ENCODE peak calls at places on chromosomes 12 and 14, in nine cellular contexts. One of them, this sample, is unnamed.

GRCh38 chr12:116065561-116065960 is 211.9 kb downstream of the MED13L start:
- DNase-seq in NCI-H1417: no peak
- DNase-seq in iPS-NIHi11: no peak
- DNase-seq in mucosa of descending colon: no peak
- DNase-seq in CD4-positive, CD25-positive, alpha-beta regulatory T cell: no peak
- DNase-seq in C1 segment of cervical spinal cord: no peak
- DNase-seq in left lobe of liver: no peak
- DNase-seq in LoVo: no peak
- DNase-seq in cerebellar cortex: no peak
- DNase-seq in this sample: peak; percentile 22

GRCh38 chr12:118428643-118429042 is 52.3 kb downstream of the SUDS3 start:
- DNase-seq in left lobe of liver: no peak
- DNase-seq in CD4-positive, CD25-positive, alpha-beta regulatory T cell: no peak
- DNase-seq in LoVo: no peak
- DNase-seq in cerebellar cortex: no peak
- DNase-seq in mucosa of descending colon: no peak
- DNase-seq in NCI-H1417: no peak
- DNase-seq in iPS-NIHi11: no peak
- DNase-seq in C1 segment of cervical spinal cord: no peak
- DNase-seq in this sample: no peak

GRCh38 chr14:88476375-88476774 is 78.4 kb downstream of the PTPN21 start:
- DNase-seq in mucosa of descending colon: no peak
- DNase-seq in NCI-H1417: no peak
- DNase-seq in C1 segment of cervical spinal cord: no peak
- DNase-seq in CD4-positive, CD25-positive, alpha-beta regulatory T cell: no peak
- DNase-seq in iPS-NIHi11: no peak
- DNase-seq in LoVo: no peak
- DNase-seq in cerebellar cortex: no peak
- DNase-seq in left lobe of liver: no peak
- DNase-seq in this sample: no peak

GRCh38 chr12:50458606-50459005 is 46.2 kb upstream of the DIP2B start:
- DNase-seq in iPS-NIHi11: no peak
- DNase-seq in left lobe of liver: no peak
- DNase-seq in cerebellar cortex: no peak
- DNase-seq in CD4-positive, CD25-positive, alpha-beta regulatory T cell: no peak
- DNase-seq in C1 segment of cervical spinal cord: no peak
- DNase-seq in NCI-H1417: no peak
- DNase-seq in LoVo: no peak
- DNase-seq in mucosa of descending colon: no peak
- DNase-seq in this sample: no peak

GRCh38 chr14:75781096-75781495 is 120.0 kb downstream of the TTLL5 start:
- DNase-seq in left lobe of liver: no peak
- DNase-seq in C1 segment of cervical spinal cord: no peak
- DNase-seq in iPS-NIHi11: no peak
- DNase-seq in cerebellar cortex: no peak
- DNase-seq in NCI-H1417: no peak
- DNase-seq in CD4-positive, CD25-positive, alpha-beta regulatory T cell: no peak
- DNase-seq in mucosa of descending colon: no peak
- DNase-seq in LoVo: no peak
- DNase-seq in this sample: no peak

GRCh38 chr12:89775336-89776005 is 66.8 kb upstream of the ATP2B1 start:
- DNase-seq in LoVo: peak; percentile 51
- DNase-seq in mucosa of descending colon: no peak
- DNase-seq in iPS-NIHi11: no peak
- DNase-seq in left lobe of liver: no peak
- DNase-seq in cerebellar cortex: no peak
- DNase-seq in NCI-H1417: no peak
- DNase-seq in C1 segment of cervical spinal cord: no peak
- DNase-seq in CD4-positive, CD25-positive, alpha-beta regulatory T cell: no peak
- DNase-seq in this sample: no peak

GRCh38 chr12:6285532-6286306 is 24.8 kb upstream of the PLEKHG6 start:
- DNase-seq in left lobe of liver: no peak
- DNase-seq in NCI-H1417: no peak
- DNase-seq in C1 segment of cervical spinal cord: no peak
- DNase-seq in cerebellar cortex: no peak
- DNase-seq in CD4-positive, CD25-positive, alpha-beta regulatory T cell: no peak
- DNase-seq in LoVo: no peak
- DNase-seq in iPS-NIHi11: no peak
- DNase-seq in mucosa of descending colon: no peak
- DNase-seq in this sample: no peak

GRCh38 chr12:25775968-25776367 is 182.5 kb upstream of the RASSF8 start:
- DNase-seq in iPS-NIHi11: no peak
- DNase-seq in LoVo: no peak
- DNase-seq in cerebellar cortex: no peak
- DNase-seq in C1 segment of cervical spinal cord: no peak
- DNase-seq in CD4-positive, CD25-positive, alpha-beta regulatory T cell: no peak
- DNase-seq in left lobe of liver: no peak
- DNase-seq in mucosa of descending colon: no peak
- DNase-seq in NCI-H1417: no peak
- DNase-seq in this sample: no peak

GRCh38 chr12:73623421-73623820 is 914.2 kb upstream of the ATXN7L3B start:
- DNase-seq in NCI-H1417: no peak
- DNase-seq in LoVo: no peak
- DNase-seq in mucosa of descending colon: no peak
- DNase-seq in cerebellar cortex: no peak
- DNase-seq in left lobe of liver: no peak
- DNase-seq in C1 segment of cervical spinal cord: no peak
- DNase-seq in iPS-NIHi11: no peak
- DNase-seq in CD4-positive, CD25-positive, alpha-beta regulatory T cell: no peak
- DNase-seq in this sample: no peak

GRCh38 chr12:123519151-123520001 is 14.1 kb downstream of the RILPL1 start:
- DNase-seq in LoVo: no peak
- DNase-seq in NCI-H1417: no peak
- DNase-seq in cerebellar cortex: peak; percentile 46
- DNase-seq in iPS-NIHi11: peak; percentile 44
- DNase-seq in CD4-positive, CD25-positive, alpha-beta regulatory T cell: no peak
- DNase-seq in C1 segment of cervical spinal cord: no peak
- DNase-seq in mucosa of descending colon: peak; percentile 28
- DNase-seq in left lobe of liver: no peak
- DNase-seq in this sample: no peak

This sample was measured in RPMI8226.